ENCODE peak calls at places on chromosome 7, in six cellular contexts. Z is A549, J is brain microvascular endothelial cell, I is K562, M is ascending aorta, L is right cardiac atrium. Y is an unnamed sample.

GRCh38 chr7:7870590-7870989 is 98.0 kb upstream of the GLCCI1 start:
- DNase-seq in M (no peak), Z (no peak), J (no peak), I (no peak), L (no peak), Y (no peak)

GRCh38 chr7:90229728-90230127 is 15.2 kb upstream of the CFAP69 start:
- DNase-seq in L (no peak), M (no peak), Z (no peak), I (no peak), J (no peak), Y (no peak)

GRCh38 chr7:139589474-139589873 is 66.0 kb downstream of the CLEC2L start:
- DNase-seq in Z (no peak), I (no peak), J (no peak), M (no peak), L (no peak), Y (peak)

GRCh38 chr7:68073701-68074100 is 1077.1 kb downstream of the TYW1 start:
- DNase-seq in M (no peak), J (no peak), Z (no peak), I (no peak), L (no peak), Y (no peak)

GRCh38 chr7:39504963-39505362 is 61.2 kb upstream of the YAE1 start:
- DNase-seq in M (no peak), I (no peak), L (no peak), J (peak), Z (peak), Y (no peak)

GRCh38 chr7:84274029-84274638 is 79.5 kb upstream of the SEMA3A start:
- DNase-seq in L (no peak), M (no peak), I (no peak), J (no peak), Z (no peak), Y (no peak)

GRCh38 chr7:100957832-100958421 is 8.6 kb downstream of the MUC3A start:
- DNase-seq in M (no peak), I (peak), J (no peak), Z (peak), L (no peak), Y (no peak)

GRCh38 chr7:140316165-140316661 is 82.1 kb downstream of the SLC37A3 start:
- DNase-seq in I (no peak), J (peak), M (peak), Z (peak), L (peak), Y (peak)

GRCh38 chr7:53326634-53327033 is 291.2 kb downstream of the POM121L12 start:
- DNase-seq in I (no peak), Z (no peak), L (no peak), M (no peak), J (no peak), Y (no peak)

GRCh38 chr7:90645784-90646183 is 49.7 kb downstream of the CDK14 start:
- DNase-seq in M (no peak), Z (no peak), J (no peak), I (no peak), L (no peak), Y (no peak)

GRCh38 chr7:138842111-138842510 is 44.1 kb upstream of the ATP6V0A4 start:
- DNase-seq in I (no peak), Z (peak), J (peak), M (no peak), L (no peak), Y (no peak)

GRCh38 chr7:55557666-55558188 is 14.6 kb downstream of the VOPP1 start:
- DNase-seq in J (no peak), I (no peak), Z (no peak), L (no peak), M (no peak), Y (no peak)

GRCh38 chr7:141598408-141598807 is 47.2 kb downstream of the AGK start:
- DNase-seq in I (no peak), J (no peak), M (no peak), Z (no peak), L (no peak), Y (no peak)

GRCh38 chr7:2008936-2009540 is 223.7 kb downstream of the MAD1L1 start:
- DNase-seq in L (peak), M (peak), J (no peak), Z (no peak), I (no peak), Y (no peak)

GRCh38 chr7:2821161-2821841 is 22.8 kb downstream of the GNA12 start:
- DNase-seq in I (no peak), M (no peak), L (peak), J (no peak), Z (peak), Y (no peak)

GRCh38 chr7:44258865-44259546 is 58.2 kb downstream of the YKT6 start:
- DNase-seq in M (no peak), Z (no peak), I (no peak), L (no peak), J (no peak), Y (no peak)

GRCh38 chr7:26397326-26397725 is 105.7 kb downstream of the SNX10 start:
- DNase-seq in I (no peak), L (no peak), M (no peak), Z (no peak), J (no peak), Y (no peak)

GRCh38 chr7:158365332-158365731 is 222.3 kb downstream of the PTPRN2 start:
- DNase-seq in Z (no peak), J (no peak), I (no peak), M (no peak), L (no peak), Y (no peak)

GRCh38 chr7:4819450-4820404 is 42.1 kb downstream of the PAPOLB start:
- DNase-seq in M (no peak), I (no peak), L (peak), J (no peak), Z (no peak), Y (no peak)

GRCh38 chr7:27689045-27689877 is 26.6 kb upstream of the HIBADH start:
- DNase-seq in M (no peak), Z (peak), J (peak), L (no peak), I (no peak), Y (no peak)

GRCh38 chr7:104179178-104179577 is 28.6 kb downstream of the ORC5 start:
- DNase-seq in I (no peak), M (no peak), J (no peak), L (no peak), Z (peak), Y (no peak)

GRCh38 chr7:87210506-87210905 is 9.0 kb downstream of the TMEM243 start:
- DNase-seq in Z (no peak), I (no peak), L (no peak), M (no peak), J (no peak), Y (no peak)

GRCh38 chr7:2068693-2069471 is 163.9 kb downstream of the MAD1L1 start:
- DNase-seq in J (no peak), Z (no peak), I (no peak), L (no peak), M (no peak), Y (no peak)

GRCh38 chr7:2146676-2147472 is 85.9 kb downstream of the MAD1L1 start:
- DNase-seq in I (no peak), J (no peak), L (peak), M (no peak), Z (no peak), Y (no peak)

GRCh38 chr7:18555968-18556367 is 60.4 kb downstream of the HDAC9 start:
- DNase-seq in M (no peak), L (no peak), J (no peak), Z (no peak), I (no peak), Y (no peak)

GRCh38 chr7:152489044-152489443 is 53.2 kb upstream of the KMT2C start:
- DNase-seq in L (no peak), M (no peak), J (no peak), I (no peak), Z (no peak), Y (no peak)

GRCh38 chr7:23239253-23239652 is 7.3 kb upstream of the GPNMB start:
- DNase-seq in M (no peak), I (no peak), Z (no peak), J (no peak), L (no peak), Y (no peak)

GRCh38 chr7:123755345-123755744 is 6.5 kb upstream of the WASL start:
- DNase-seq in Z (no peak), J (no peak), L (no peak), I (no peak), M (no peak), Y (no peak)

GRCh38 chr7:107803009-107803581 is at the start of gene SLC26A3:
- DNase-seq in I (no peak), M (no peak), J (no peak), L (no peak), Z (no peak), Y (no peak)

DNA sequence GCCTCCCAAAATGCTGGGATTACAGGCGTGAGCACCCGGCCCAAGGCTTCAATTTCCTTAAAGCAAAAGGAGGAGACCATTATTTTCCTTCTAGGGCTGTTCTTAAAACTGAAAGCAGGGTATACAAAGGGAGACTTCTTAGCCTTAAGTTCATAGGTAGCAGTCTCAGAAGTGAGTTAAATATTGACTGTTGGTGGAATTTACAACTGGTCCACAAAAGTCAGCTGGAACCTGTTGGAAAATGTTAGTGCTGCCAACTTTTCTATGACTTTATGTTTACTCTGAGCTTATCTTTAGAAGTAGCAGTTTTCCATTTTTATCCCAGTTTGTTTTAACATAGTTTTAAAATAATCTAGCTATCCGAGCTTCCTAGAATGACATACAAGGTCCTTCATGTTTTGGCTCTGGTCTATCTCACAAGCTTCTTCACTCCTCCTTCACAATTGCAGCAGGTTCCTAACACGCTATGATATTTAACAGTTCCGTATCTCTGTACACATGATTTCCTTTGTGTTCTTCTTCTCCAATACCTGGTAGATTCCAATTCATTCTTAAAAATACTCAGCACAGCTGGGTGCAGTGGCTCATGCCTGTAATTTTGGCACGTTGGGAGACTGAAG is 3.3 kb downstream of the SLC26A3 start:
- DNase-seq in M (no peak), Z (no peak), I (no peak), L (no peak), J (no peak), Y (no peak)
- H3K27ac ChIP-seq in M (no peak), Z (no peak), I (no peak), L (no peak), J (no peak), Y (no peak)

GRCh38 chr7:85897967-85898366 is 711.1 kb upstream of the SEMA3D start:
- DNase-seq in I (no peak), J (no peak), Z (no peak), M (no peak), L (no peak), Y (no peak)
- H3K27ac ChIP-seq in I (no peak), J (no peak), Z (no peak), M (no peak), L (no peak), Y (no peak)

DNA sequence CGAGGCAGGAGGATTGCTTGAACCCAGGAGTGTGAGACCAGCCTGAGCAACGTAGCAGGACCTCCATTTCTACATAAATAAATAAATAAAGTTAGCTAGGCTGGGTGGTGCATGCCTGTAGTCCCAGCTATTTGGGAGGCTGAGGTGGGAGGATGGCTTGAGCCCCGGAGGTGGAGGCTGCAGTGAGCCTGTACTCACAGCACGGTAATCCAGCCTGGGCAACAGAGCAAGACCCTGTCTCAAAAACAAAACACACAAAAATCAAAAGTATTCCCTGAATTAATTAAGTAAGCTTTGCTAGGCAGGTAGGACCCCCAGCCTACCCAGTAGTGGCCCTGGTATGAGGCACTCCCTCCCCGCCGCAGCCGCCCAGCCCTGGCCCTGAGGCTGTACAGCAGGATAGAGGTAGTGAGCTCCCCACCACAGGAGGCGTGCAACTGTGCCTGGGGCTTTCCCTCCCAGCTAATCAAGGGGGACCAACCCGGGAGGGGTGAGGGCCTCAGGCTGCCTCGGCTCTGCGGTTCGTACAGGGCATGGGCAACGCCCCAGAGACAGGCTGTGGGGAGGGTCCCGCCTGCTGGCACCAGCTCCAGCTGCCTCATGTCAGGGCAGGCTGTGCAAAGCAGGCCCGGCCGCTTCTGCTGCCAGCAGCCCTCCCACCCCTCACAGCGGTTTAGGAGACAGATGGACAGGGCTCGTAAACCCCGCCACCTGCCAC is 1.0 kb upstream of the CYP2W1 start:
- DNase-seq in M (no peak), Z (no peak), J (no peak), I (no peak), L (peak), Y (no peak)
- H3K27ac ChIP-seq in M (no peak), Z (no peak), J (no peak), I (no peak), L (no peak), Y (no peak)

GRCh38 chr7:41114166-41114565 is 588.7 kb downstream of the INHBA start:
- DNase-seq in L (no peak), I (no peak), Z (no peak), J (no peak), M (no peak), Y (no peak)
- H3K27ac ChIP-seq in L (no peak), I (no peak), Z (no peak), J (no peak), M (no peak), Y (no peak)

DNA sequence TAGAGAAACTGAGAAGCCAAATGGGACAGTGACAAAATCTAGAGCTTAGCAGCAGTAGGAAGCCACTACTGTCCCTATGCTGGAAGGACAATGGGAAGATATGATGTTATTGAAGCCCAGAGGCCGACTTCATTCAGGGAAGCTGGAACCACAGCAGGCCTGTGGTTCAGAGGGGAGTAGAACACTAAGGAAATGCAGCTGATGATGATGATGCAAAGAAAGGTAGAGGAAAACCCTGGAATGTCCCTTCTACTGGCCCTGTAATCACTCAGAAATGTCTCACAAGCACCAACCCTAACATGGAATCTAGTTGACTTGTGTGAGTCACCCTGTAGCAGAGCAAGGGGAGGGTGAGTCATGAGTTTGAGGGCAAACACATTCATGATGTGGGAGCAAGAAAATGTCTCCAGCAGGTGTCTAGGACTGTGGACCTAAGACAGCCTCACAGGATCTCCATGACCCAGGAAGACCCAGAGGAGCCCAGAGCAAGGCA is 37.1 kb upstream of the LRRC17 start:
- DNase-seq in Z (peak), J (peak), M (peak), I (peak), L (no peak), Y (no peak)
- H3K27ac ChIP-seq in Z (peak), J (peak), M (peak), I (peak), L (no peak), Y (no peak)

DNA sequence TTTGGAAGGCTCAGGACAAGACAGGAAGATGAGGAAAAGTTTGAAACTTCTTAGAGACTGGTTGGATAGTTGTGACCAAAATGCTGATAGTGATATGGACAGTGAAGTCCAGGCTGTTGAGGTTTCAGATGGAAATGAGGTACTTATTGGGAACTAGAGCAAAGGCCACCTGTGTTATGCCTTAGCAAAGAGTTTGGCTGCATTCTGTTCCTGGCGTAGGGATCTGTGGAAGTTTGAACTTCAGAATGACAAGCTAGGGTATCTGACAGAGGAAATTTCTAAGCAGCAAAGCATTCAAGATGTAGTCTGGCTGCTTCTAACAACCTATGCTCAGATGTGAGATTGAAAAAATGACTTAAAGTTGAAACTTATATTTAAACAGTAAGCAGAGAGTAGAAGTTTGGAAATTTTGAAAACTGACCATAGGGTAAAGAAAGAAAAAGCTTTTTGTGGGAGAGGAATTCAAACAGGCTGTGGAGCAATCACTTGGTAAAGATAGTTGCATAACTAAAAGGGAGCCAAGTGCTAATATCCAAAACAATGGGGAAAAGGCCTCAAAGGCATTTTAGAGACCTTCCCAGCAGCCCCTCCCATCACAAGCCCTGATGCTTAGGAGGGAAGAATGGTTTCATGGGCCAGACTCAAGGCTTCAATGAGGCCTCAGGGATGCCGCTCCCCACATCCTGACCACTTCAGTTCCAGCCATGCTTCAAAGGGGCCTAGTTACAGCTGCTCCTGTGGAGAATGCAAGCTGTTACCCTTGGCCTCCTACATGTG is 415.1 kb downstream of the INHBA start:
- DNase-seq in Z (no peak), I (no peak), J (no peak), L (no peak), M (no peak), Y (no peak)
- H3K27ac ChIP-seq in Z (no peak), I (no peak), J (no peak), L (no peak), M (no peak), Y (no peak)

DNA sequence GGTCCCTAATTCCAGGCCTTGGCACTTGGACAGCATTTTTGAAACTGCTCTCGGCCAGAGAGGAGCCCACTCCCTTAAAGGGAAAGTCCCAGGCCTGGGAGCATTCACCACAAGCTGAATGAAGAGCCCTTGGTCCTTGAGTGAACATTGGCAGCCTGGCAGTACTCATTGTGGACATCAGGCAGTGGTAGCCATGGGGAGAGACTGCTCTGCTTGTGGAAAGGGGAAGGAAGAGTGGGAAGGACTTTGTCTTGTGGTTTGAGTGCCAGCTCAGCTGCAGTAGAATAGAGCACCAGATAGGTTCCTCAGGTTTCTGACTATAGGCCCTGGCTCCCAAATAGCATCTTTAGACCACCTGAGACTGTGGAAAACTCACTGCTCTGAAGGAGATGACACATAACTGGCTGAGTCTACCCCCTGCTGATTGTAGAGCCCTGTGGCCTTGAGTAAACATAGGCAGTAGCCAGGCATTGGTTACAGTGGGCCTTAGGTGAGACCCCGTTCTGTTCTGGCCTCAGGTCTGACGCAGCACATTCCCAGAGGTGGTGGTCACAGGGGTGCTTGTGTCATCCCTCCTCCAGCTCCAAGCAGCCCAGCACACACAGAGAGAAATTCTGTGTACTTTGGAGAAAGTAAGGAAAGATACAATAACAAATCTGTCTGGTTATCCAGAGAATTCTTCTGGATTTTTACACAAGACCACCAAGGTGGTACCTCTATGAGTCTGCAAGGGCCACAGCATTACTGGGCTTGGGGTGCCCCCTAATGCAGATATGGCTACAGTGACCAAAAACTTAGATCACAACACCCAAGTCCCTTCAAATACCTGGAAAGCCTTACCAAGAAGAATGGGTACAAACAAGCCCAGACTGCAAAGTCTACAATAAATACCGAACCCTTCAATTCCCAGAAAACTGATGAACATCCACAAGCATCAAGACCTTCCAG is 153.8 kb downstream of the GNAI1 start:
- DNase-seq in M (no peak), J (peak), Z (peak), L (no peak), I (no peak), Y (no peak)
- H3K27ac ChIP-seq in M (no peak), J (peak), Z (peak), L (no peak), I (no peak), Y (no peak)

Y was measured in right atrium auricular region.